ENCODE peak calls at places on chromosomes 4 and X, in seven cellular contexts. J, U, N, G, E, D and K are unnamed samples. For H3K4me1, the result is how much of the 10 kb centered on the place peaks cover.

GRCh38 chr4:48902266-48902665 is 4.3 kb downstream of the OCIAD2 start:
- DNase-seq in J (peak), U (no peak), N (no peak), G (no peak), E (no peak), D (no peak), K (no peak)

GRCh38 chr4:7419961-7420660 is 14.6 kb downstream of the PSAPL1 start:
- DNase-seq in J (no peak), U (peak), N (no peak), G (no peak), E (no peak), D (peak), K (no peak)

GRCh38 chr4:148415500-148415899 is 26.7 kb downstream of the NR3C2 start:
- DNase-seq in J (no peak), U (no peak), N (no peak), G (no peak), E (no peak), D (no peak), K (no peak)

GRCh38 chrX:100410083-100410590 is at the start of gene PCDH19:
- DNase-seq in J (peak), U (peak), N (no peak), G (peak), E (peak), D (no peak), K (peak)

GRCh38 chrX:124502144-124502543 is 155.8 kb downstream of the SH2D1A start:
- DNase-seq in J (no peak), U (no peak), N (no peak), G (no peak), E (no peak), D (no peak), K (no peak)

GRCh38 chr4:42702895-42703294 is 46.0 kb upstream of the ATP8A1 start:
- DNase-seq in J (no peak), U (no peak), N (no peak), G (no peak), E (no peak), D (no peak), K (no peak)

GRCh38 chrX:64394874-64395567 is at the start of gene MTMR8:
- DNase-seq in J (peak), U (peak), N (no peak), G (peak), E (peak), D (peak), K (peak)

GRCh38 chr4:3636628-3637320 is 104.6 kb upstream of the LRPAP1 start:
- DNase-seq in J (no peak), U (no peak), N (no peak), G (no peak), E (no peak), D (no peak), K (no peak)

GRCh38 chr4:7189475-7190277 is 2.7 kb upstream of the SORCS2 start:
- DNase-seq in J (no peak), U (no peak), N (no peak), G (no peak), E (no peak), D (peak), K (no peak)

GRCh38 chrX:136589966-136590365 is 58.0 kb downstream of the VGLL1 start:
- DNase-seq in J (no peak), U (no peak), N (no peak), G (no peak), E (no peak), D (no peak), K (no peak)

GRCh38 chr4:54898941-54899340 is 226.5 kb downstream of the KDR start:
- DNase-seq in J (no peak), U (no peak), N (no peak), G (no peak), E (no peak), D (no peak), K (no peak)

DNA sequence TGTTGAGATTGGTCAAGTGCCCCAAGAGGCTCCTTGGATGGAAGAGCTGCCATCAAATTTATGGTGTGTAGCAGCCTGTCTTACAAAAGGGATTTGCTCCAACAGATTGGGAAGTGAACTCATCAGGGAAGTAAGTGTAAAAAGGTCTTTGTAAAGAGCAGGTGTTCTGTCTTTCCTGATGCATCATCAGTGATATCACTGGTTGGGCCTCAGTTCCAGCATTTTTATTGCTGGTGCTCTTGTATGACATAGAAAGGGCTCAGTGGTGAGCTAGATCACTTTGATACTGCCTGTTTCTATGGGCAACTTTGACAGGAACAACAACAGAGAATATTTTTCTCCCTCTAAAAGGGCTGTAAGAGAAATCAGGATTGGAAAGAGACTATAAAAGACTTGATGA is 8.7 kb upstream of the GABRE start:
- DNase-seq in J (no peak), U (no peak), N (no peak), G (no peak), E (no peak), D (no peak), K (no peak)
- H3K4me1 ChIP-seq in J (under half), U (under half), N (under half), G (under half), E (under half), D (under half), K (under half)

DNA sequence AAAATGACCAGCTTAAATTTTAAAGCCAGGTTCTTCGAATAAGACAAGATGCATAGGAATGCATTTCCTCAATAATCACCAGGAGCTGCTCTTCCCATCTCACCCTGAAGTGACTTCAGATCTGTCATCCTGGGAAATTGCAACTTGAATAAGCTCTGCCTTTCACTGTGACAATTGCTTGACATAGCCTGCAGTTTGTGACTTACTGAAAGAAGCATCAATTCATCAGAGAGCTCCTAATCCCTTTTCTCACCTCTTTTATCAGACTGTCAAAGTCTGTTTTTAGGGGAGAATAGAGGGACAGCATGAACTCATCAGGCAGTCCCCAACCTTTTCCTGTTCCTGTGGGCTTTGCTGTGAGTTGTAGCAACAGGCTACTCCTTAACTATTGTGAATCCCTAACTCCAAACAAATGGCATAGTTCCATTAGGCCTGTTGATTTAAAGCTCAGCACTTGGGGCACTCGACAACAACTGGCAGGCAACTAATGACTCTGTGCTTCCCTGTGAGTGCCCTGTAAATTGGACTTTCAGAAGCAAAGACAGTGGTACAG is 64.8 kb downstream of the DOCK11 start:
- DNase-seq in J (no peak), U (no peak), N (no peak), G (no peak), E (no peak), D (no peak), K (no peak)
- H3K4me3 ChIP-seq in J (no peak), U (no peak), N (no peak), G (no peak), E (no peak), D (no peak), K (no peak)

DNA sequence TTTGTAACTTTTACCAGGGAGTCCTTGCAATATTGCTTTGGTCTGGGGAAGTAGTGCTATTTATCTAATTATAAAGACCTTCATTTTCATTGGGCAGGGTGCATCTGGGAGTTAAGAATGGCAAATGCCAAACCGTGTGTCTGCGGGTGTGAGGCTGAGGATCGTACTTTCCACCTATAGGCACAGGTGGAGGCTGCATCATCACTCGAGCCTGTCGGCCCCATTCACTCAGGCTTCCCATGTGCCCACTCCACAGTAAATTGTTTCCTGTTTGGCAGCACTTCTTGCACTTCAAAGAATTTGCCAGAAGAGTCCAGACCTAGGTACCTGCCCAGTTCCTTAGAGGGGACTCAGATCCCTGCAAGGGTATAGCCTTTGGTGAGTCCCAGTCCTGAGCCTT is 23.4 kb downstream of the CCKAR start:
- DNase-seq in J (no peak), U (no peak), N (no peak), G (no peak), E (no peak), D (no peak), K (no peak)
- H3K4me1 ChIP-seq in J (under half), U (under half), N (under half), G (under half), E (under half), D (under half), K (under half)

GRCh38 chr4:18180122-18180521 is 158.6 kb upstream of the LCORL start:
- DNase-seq in J (no peak), U (no peak), N (no peak), G (no peak), E (no peak), D (no peak), K (no peak)

GRCh38 chr4:18180892-18181291 is 159.3 kb upstream of the LCORL start:
- DNase-seq in J (no peak), U (no peak), N (no peak), G (no peak), E (no peak), D (no peak), K (no peak)

GRCh38 chr4:18185491-18185890 is 163.9 kb upstream of the LCORL start:
- DNase-seq in J (no peak), U (no peak), N (no peak), G (no peak), E (no peak), D (no peak), K (no peak)
- H3K4me3 ChIP-seq in J (no peak), U (no peak), N (no peak), G (no peak), E (no peak), D (no peak), K (no peak)

GRCh38 chr4:170227928-170228327 is 138.2 kb upstream of the AADAT start:
- DNase-seq in J (no peak), U (no peak), N (no peak), G (no peak), E (no peak), D (no peak), K (no peak)

GRCh38 chr4:170230242-170230641 is 140.5 kb upstream of the AADAT start:
- DNase-seq in J (no peak), U (no peak), N (no peak), G (no peak), E (no peak), D (no peak), K (no peak)

GRCh38 chr4:170226288-170226687 is 136.5 kb upstream of the AADAT start:
- DNase-seq in J (peak), U (peak), N (no peak), G (no peak), E (no peak), D (no peak), K (no peak)

GRCh38 chr4:170231377-170231776 is 141.6 kb upstream of the AADAT start:
- DNase-seq in J (no peak), U (no peak), N (no peak), G (no peak), E (no peak), D (no peak), K (no peak)

GRCh38 chr4:170229021-170229420 is 139.3 kb upstream of the AADAT start:
- DNase-seq in J (no peak), U (no peak), N (no peak), G (no peak), E (no peak), D (no peak), K (no peak)
- H3K4me1 ChIP-seq in J (under half), U (under half), N (under half), G (under half), E (under half), D (under half), K (under half)

GRCh38 chr4:151427268-151427667 is 18.3 kb downstream of the FHIP1A start:
- DNase-seq in J (no peak), U (no peak), N (no peak), G (no peak), E (no peak), D (no peak), K (no peak)
- H3K4me3 ChIP-seq in J (no peak), U (no peak), N (no peak), G (no peak), E (no peak), D (no peak), K (no peak)

GRCh38 chrX:120459313-120459712 is 9.8 kb downstream of the LAMP2 start:
- DNase-seq in J (no peak), U (no peak), N (no peak), G (no peak), E (no peak), D (no peak), K (no peak)
- H3K4me1 ChIP-seq in J (under half), U (under half), N (under half), G (under half), E (half or more), D (under half), K (under half)

DNA sequence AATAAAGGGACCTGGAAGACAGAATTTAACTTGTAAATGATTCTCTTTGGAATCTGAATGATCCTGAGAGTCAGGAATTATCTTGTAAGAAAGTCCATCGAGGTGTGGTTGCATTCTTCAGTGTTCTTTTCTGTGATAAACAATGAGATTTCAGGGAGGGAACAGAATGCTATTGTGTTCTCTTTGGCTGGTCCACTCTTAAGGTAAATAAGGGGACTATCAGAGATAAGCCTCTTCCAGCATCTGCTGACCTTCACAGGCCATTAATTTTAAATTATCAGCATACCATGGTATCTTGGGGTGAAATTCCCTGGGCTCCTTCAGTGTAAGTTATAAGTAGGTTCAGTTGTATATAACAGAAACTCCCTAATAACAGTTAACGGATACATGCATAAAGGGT is 107.1 kb upstream of the ARHGAP24 start:
- DNase-seq in J (no peak), U (no peak), N (no peak), G (no peak), E (no peak), D (no peak), K (no peak)
- H3K4me3 ChIP-seq in J (no peak), U (no peak), N (no peak), G (no peak), E (no peak), D (no peak), K (no peak)

GRCh38 chrX:40960041-40960440 is 125.2 kb upstream of the USP9X start:
- DNase-seq in J (no peak), U (no peak), N (no peak), G (no peak), E (no peak), D (no peak), K (no peak)
- H3K4me1 ChIP-seq in J (under half), U (under half), N (under half), G (under half), E (under half), D (under half), K (under half)